ENCODE peak calls at places on chromosomes 7 and 10, in four cellular contexts. L is fibroblast of pulmonary artery, O is body of pancreas, J is progenitor cell of endocrine pancreas. T is an unnamed sample.

GRCh38 chr10:43066481-43066880 is 10.4 kb upstream of the RET start:
- DNase-seq in L (no peak), J (no peak), O (no peak), T (no peak)

GRCh38 chr10:71244638-71245419 is 32.5 kb downstream of the UNC5B start:
- DNase-seq in O (peak), J (no peak), L (peak), T (no peak)

GRCh38 chr7:136698977-136699376 is 169.5 kb upstream of the CHRM2 start:
- DNase-seq in L (no peak), O (no peak), J (no peak), T (no peak)

GRCh38 chr10:122786269-122786668 is 59.4 kb downstream of the CUZD1 start:
- DNase-seq in J (peak), L (peak), O (no peak), T (peak)

GRCh38 chr10:14605231-14605925 is 169.3 kb downstream of the FAM107B start:
- DNase-seq in O (no peak), J (no peak), L (peak), T (no peak)

GRCh38 chr7:81333004-81333403 is 414.2 kb upstream of the SEMA3C start:
- DNase-seq in L (peak), J (no peak), O (no peak), T (no peak)

GRCh38 chr10:88932539-88933256 is 19.9 kb downstream of the ACTA2 start:
- DNase-seq in O (peak), L (peak), J (no peak), T (peak)

GRCh38 chr10:114869500-114869899 is 47.9 kb downstream of the FHIP2A start:
- DNase-seq in L (peak), J (no peak), O (no peak), T (no peak)

GRCh38 chr10:116331815-116332214 is 7.6 kb downstream of the CCDC172 start:
- DNase-seq in O (no peak), J (no peak), L (no peak), T (no peak)

GRCh38 chr7:45217358-45217757 is 59.8 kb downstream of the RAMP3 start:
- DNase-seq in J (no peak), O (no peak), L (no peak), T (no peak)

GRCh38 chr10:120087109-120087508 is 194.6 kb downstream of the SEC23IP start:
- DNase-seq in O (no peak), L (no peak), J (no peak), T (no peak)

GRCh38 chr7:93890041-93890463 is 501 bp downstream of the TFPI2 start:
- DNase-seq in O (peak), J (peak), L (peak), T (peak)

GRCh38 chr7:41869596-41869995 is 166.7 kb upstream of the INHBA start:
- DNase-seq in J (no peak), O (no peak), L (peak), T (no peak)

GRCh38 chr7:1227814-1228534 is 4.7 kb upstream of the UNCX start:
- DNase-seq in L (no peak), J (no peak), O (no peak), T (no peak)

GRCh38 chr10:5751854-5752253 is 61.4 kb downstream of the GDI2 start:
- DNase-seq in J (no peak), L (no peak), O (no peak), T (no peak)

GRCh38 chr7:1939434-1940401 is 269.6 kb downstream of the ELFN1 start:
- DNase-seq in O (peak), L (no peak), J (no peak), T (no peak)

GRCh38 chr10:120420421-120420820 is 36.6 kb upstream of the PLPP4 start:
- DNase-seq in O (no peak), J (no peak), L (no peak), T (no peak)

GRCh38 chr7:34840176-34840785 is 182.3 kb downstream of the NPSR1 start:
- DNase-seq in L (no peak), J (no peak), O (no peak), T (no peak)

GRCh38 chr7:2886900-2887299 is 42.8 kb upstream of the GNA12 start:
- DNase-seq in O (peak), L (peak), J (peak), T (peak)

GRCh38 chr7:149771199-149771636 is 2.2 kb downstream of the ZNF467 start:
- DNase-seq in O (peak), J (no peak), L (no peak), T (peak)

GRCh38 chr10:24957624-24958435 is 5.4 kb upstream of the PRTFDC1 start:
- DNase-seq in J (no peak), O (no peak), L (peak), T (no peak)

GRCh38 chr7:9029671-9030070 is 596.3 kb downstream of the NXPH1 start:
- DNase-seq in O (no peak), L (no peak), J (no peak), T (no peak)

GRCh38 chr7:133709036-133709880 is 417.9 kb upstream of the LRGUK start:
- DNase-seq in L (no peak), O (no peak), J (no peak), T (no peak)

GRCh38 chr10:54415483-54415882 is 385.5 kb downstream of the PCDH15 start:
- DNase-seq in J (no peak), L (no peak), O (no peak), T (no peak)
- TF ChIP-seq CTCF in J (no peak), L (no peak), O (no peak), T (peak)

GRCh38 chr7:100600222-100601038 is 1.7 kb upstream of the PCOLCE start:
- DNase-seq in O (peak), J (no peak), L (no peak), T (no peak)
- TF ChIP-seq CTCF in O (no peak), J (no peak), L (no peak), T (no peak)

GRCh38 chr7:37145682-37146081 is 303.0 kb downstream of the ELMO1 start:
- DNase-seq in J (no peak), O (no peak), L (no peak), T (no peak)

GRCh38 chr7:37142943-37143342 is 305.7 kb downstream of the ELMO1 start:
- DNase-seq in J (no peak), O (no peak), L (no peak), T (no peak)

GRCh38 chr7:37141742-37142141 is 306.9 kb downstream of the ELMO1 start:
- DNase-seq in L (no peak), J (no peak), O (no peak), T (no peak)
- TF ChIP-seq CTCF in L (no peak), J (no peak), O (no peak), T (no peak)

GRCh38 chr10:126432507-126432906 is 44.2 kb upstream of the ADAM12 start:
- DNase-seq in L (no peak), O (no peak), J (no peak), T (no peak)
- TF ChIP-seq CTCF in L (no peak), O (no peak), J (no peak), T (no peak)

DNA sequence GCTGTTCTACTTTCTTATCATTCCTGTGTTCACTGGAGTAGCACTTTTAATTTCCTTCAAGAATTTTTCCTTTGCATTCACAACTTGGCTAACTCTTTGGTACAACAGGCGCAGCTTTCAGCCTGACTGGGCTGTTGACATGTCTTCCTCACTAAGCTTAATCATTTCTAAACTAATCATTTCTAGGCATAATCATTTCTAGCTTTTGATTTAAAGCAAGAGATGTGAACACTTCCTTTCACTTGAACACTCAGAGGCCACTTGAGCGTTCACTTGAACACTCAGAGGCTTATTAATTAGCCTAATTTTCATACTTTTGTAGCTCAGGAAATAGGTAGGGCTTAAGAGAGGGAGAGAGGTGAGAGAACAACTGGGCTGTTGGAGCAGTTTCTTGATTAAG is 15.9 kb downstream of the C10orf90 start:
- DNase-seq in O (no peak), J (no peak), L (no peak), T (no peak)
- TF ChIP-seq CTCF in O (no peak), J (no peak), L (no peak), T (no peak)

GRCh38 chr7:6460990-6461584 is 13.3 kb upstream of the DAGLB start:
- DNase-seq in J (no peak), O (no peak), L (no peak), T (no peak)

GRCh38 chr7:6460303-6460702 is 12.5 kb upstream of the DAGLB start:
- DNase-seq in L (no peak), O (peak), J (no peak), T (no peak)

GRCh38 chr7:6462094-6462493 is 14.3 kb upstream of the DAGLB start:
- DNase-seq in L (no peak), O (no peak), J (no peak), T (no peak)

DNA sequence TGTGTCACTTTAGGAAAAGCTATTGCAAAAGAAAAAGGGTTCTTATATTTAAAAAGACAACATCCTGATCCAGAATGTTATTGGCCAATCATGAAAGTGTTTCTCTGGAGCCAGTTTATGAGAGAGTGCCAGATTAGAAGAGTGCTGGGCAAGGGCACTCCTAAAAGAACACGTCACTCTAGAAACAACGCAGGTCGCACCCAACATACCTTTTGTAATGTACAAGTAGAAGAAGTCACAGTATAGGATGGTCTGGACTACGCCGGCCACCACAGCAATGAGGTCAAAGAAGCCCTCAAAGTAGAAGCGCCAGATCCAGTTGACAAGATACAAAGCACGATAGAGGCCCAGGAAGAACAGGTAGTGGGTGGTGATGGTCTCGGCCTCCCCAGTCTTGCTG is 18.1 kb upstream of the DAGLB start:
- DNase-seq in O (no peak), L (no peak), J (no peak), T (no peak)
- TF ChIP-seq CTCF in O (no peak), L (no peak), J (no peak), T (no peak)

DNA sequence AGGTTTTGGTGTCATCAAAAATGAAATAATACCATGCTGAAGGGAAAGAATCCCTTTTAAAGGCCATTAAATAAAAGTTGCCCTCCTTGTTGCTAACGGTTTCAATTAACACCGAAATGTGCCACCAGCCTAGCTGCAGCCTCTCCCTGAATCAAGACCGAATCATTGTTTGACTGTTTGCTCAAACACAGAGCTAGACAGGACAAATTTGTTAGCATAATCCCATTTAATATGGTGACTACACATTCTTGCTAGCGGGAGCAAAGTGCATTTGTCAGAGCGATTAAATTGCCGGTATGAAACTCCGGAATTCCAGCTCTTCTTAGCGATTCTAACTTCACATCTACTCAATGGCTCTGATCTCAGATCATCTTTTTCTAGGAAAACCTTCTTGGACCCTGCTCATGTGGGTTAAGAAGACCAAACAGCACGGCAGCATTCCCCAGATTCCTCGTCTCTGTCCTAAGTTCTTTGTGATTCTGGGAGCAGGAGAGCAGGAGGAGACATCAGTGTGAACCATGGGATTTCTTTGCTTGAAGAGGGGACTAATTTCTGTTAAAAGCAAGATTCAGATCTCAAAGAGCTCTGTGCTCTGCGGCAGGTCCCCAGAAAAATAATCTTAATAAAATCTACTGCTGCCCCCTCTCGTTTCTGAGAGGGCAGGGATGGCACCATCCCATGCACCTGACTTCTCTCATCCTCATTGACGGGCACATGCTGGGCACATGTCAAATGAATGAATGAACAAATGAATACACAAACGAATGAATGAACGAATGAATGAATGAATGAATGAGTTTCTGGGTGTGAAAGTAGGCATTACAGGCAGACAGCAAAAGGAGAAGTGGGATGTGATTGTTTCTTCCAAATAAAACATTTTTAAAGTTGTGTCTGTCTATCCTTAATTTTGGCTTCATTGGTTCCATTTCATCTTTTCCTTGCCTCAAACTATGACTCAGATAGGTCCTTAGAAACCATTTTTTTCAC is 397.9 kb upstream of the PRKCQ start:
- DNase-seq in J (no peak), L (no peak), O (no peak), T (no peak)
- TF ChIP-seq CTCF in J (no peak), L (no peak), O (no peak), T (no peak)